ENCODE peak calls at places on chromosomes 4 and X, in four cellular contexts. H, L, J and U are unnamed samples.
A peak's percentile ranks its signal among the peaks of the same experiment; 100 is the strongest.

GRCh38 chr4:185227713-185228278 is 18.4 kb downstream of the SNX25 start:
- DNase-seq in H (no peak), L (no peak), J (no peak), U (no peak)

GRCh38 chr4:139774759-139775487 is 109.3 kb downstream of the MGST2 start:
- DNase-seq in H (no peak), L (no peak), J (no peak), U (no peak)

GRCh38 chrX:101078716-101079115 is at the start of gene TMEM35A:
- DNase-seq in H (peak; percentile 49), L (peak; percentile 27), J (no peak), U (no peak)

GRCh38 chr4:8225704-8226443 is 26.8 kb downstream of the SH3TC1 start:
- DNase-seq in H (no peak), L (no peak), J (no peak), U (no peak)

GRCh38 chr4:40070387-40070786 is 13.7 kb downstream of the N4BP2 start:
- DNase-seq in H (no peak), L (no peak), J (no peak), U (no peak)

GRCh38 chrX:110341189-110342035 is 17.2 kb upstream of the RTL9 start:
- DNase-seq in H (peak; percentile 88), L (peak; percentile 94), J (no peak), U (peak; percentile 36)

GRCh38 chrX:150012647-150013046 is 74.4 kb upstream of the EOLA2 start:
- DNase-seq in H (no peak), L (no peak), J (no peak), U (no peak)

GRCh38 chr4:8681391-8681790 is 88.8 kb downstream of the CPZ start:
- DNase-seq in H (no peak), L (no peak), J (no peak), U (no peak)